ENCODE peak calls at places on chromosomes 11 and 22, in eight cellular contexts. T is tibial nerve, O is K562, R is H1, C is A549, P is SK-N-SH, U is HepG2, B is transverse colon. N is an unnamed sample.

GRCh38 chr22:18968011-18968749 is 32.1 kb upstream of the PRODH start:
- DNase-seq in U (no peak), B (no peak), R (no peak), C (no peak), O (peak), P (no peak), T (no peak), N (no peak)

GRCh38 chr22:44882226-44882905 is 127.4 kb downstream of the PHF21B start:
- DNase-seq in O (no peak), C (no peak), T (no peak), P (no peak), R (no peak), B (no peak), U (no peak), N (no peak)

GRCh38 chr11:47881145-47881544 is 33.0 kb upstream of the NUP160 start:
- DNase-seq in T (no peak), O (no peak), R (no peak), U (no peak), B (no peak), P (no peak), C (peak), N (no peak)

GRCh38 chr11:78987748-78988147 is 413.1 kb upstream of the NARS2 start:
- DNase-seq in U (no peak), P (no peak), B (no peak), R (no peak), O (no peak), C (no peak), T (no peak), N (no peak)

GRCh38 chr22:28801845-28802594 is 1.7 kb upstream of the XBP1 start:
- DNase-seq in T (no peak), P (no peak), C (no peak), O (peak), B (peak), U (peak), R (no peak), N (peak)

GRCh38 chr11:133311230-133311629 is 221.1 kb downstream of the OPCML start:
- DNase-seq in U (no peak), T (no peak), O (no peak), B (no peak), C (no peak), P (no peak), R (no peak), N (no peak)

GRCh38 chr22:23067691-23068090 is 2.6 kb upstream of the GNAZ start:
- DNase-seq in P (no peak), C (no peak), U (no peak), B (no peak), R (no peak), O (no peak), T (no peak), N (peak)

GRCh38 chr22:20013382-20013871 is 3.2 kb downstream of the ARVCF start:
- DNase-seq in U (peak), T (peak), C (peak), R (peak), B (peak), P (peak), O (peak), N (peak)

GRCh38 chr11:125451400-125452124 is 44.5 kb downstream of the FEZ1 start:
- DNase-seq in P (peak), T (peak), O (peak), B (peak), R (no peak), C (no peak), U (no peak), N (peak)

GRCh38 chr22:40593460-40594273 is 42.9 kb downstream of the MRTFA start:
- DNase-seq in C (no peak), U (peak), T (no peak), P (peak), B (no peak), O (no peak), R (no peak), N (no peak)

GRCh38 chr11:47328449-47329390 is 23.8 kb downstream of the MYBPC3 start:
- DNase-seq in O (no peak), U (no peak), B (no peak), P (no peak), T (no peak), C (no peak), R (no peak), N (no peak)

GRCh38 chr22:20629401-20629800 is 122.0 kb downstream of the MED15 start:
- DNase-seq in C (no peak), P (no peak), O (no peak), T (no peak), B (no peak), R (no peak), U (no peak), N (no peak)

GRCh38 chr22:44261861-44262595 is 50.7 kb downstream of the SHISAL1 start:
- DNase-seq in B (no peak), U (no peak), P (peak), T (no peak), C (no peak), O (no peak), R (no peak), N (no peak)

GRCh38 chr11:129323896-129324522 is 51.6 kb upstream of the BARX2 start:
- DNase-seq in C (peak), B (peak), T (peak), O (no peak), P (no peak), U (peak), R (no peak), N (peak)

GRCh38 chr11:119338318-119338890 is 2.3 kb downstream of the C1QTNF5 start:
- DNase-seq in B (peak), O (peak), U (peak), R (no peak), P (peak), C (peak), T (peak), N (peak)

GRCh38 chr11:68845351-68846002 is 3.8 kb upstream of the CPT1A start:
- DNase-seq in O (no peak), R (no peak), T (no peak), U (peak), C (no peak), B (no peak), P (no peak), N (no peak)
- TF ChIP-seq EP300 in O (no peak), R (no peak), T (peak), U (peak), C (no peak), B (no peak), P (no peak), N (no peak)

DNA sequence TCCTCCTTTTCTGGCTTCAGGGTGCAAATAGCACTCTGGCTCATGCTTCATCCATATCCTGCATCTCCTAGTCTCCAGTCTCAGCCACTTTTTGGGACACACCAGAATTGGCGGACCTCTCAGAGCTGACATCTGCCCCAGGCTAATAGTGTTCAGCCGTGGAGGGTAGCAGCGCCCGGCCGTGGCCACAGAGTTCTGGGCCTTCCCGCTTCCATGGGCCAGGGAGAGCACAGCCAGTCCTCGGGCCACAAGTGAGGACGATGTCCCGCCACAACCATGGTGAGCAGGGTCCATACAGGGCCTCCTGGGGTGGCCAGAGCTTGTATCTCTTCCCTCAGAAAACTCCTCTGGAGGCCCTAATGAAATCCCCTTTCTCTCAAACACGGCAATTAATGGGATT is 26.0 kb downstream of the DKK3 start:
- DNase-seq in P (no peak), T (no peak), U (no peak), B (no peak), C (no peak), O (no peak), R (no peak), N (peak)
- TF ChIP-seq EP300 in P (no peak), T (no peak), U (no peak), B (no peak), C (no peak), O (no peak), R (no peak), N (no peak)

GRCh38 chr11:86637976-86638375 is 34.4 kb downstream of the ME3 start:
- DNase-seq in U (no peak), R (no peak), T (no peak), B (no peak), C (no peak), P (no peak), O (no peak), N (no peak)

GRCh38 chr11:86627776-86628455 is 44.5 kb downstream of the ME3 start:
- DNase-seq in B (no peak), R (no peak), U (no peak), P (peak), T (no peak), O (no peak), C (no peak), N (no peak)

GRCh38 chr11:86629070-86629706 is 43.2 kb downstream of the ME3 start:
- DNase-seq in P (no peak), T (no peak), O (no peak), C (no peak), R (no peak), U (no peak), B (no peak), N (no peak)

GRCh38 chr11:86636275-86636674 is 36.1 kb downstream of the ME3 start:
- DNase-seq in P (no peak), B (no peak), R (no peak), U (no peak), T (no peak), C (peak), O (no peak), N (no peak)

GRCh38 chr11:86632499-86633269 is 39.7 kb downstream of the ME3 start:
- DNase-seq in B (no peak), O (no peak), U (peak), R (peak), C (peak), P (peak), T (no peak), N (no peak)
- TF ChIP-seq EP300 in B (no peak), O (no peak), U (no peak), R (no peak), C (no peak), P (peak), T (no peak), N (no peak)

DNA sequence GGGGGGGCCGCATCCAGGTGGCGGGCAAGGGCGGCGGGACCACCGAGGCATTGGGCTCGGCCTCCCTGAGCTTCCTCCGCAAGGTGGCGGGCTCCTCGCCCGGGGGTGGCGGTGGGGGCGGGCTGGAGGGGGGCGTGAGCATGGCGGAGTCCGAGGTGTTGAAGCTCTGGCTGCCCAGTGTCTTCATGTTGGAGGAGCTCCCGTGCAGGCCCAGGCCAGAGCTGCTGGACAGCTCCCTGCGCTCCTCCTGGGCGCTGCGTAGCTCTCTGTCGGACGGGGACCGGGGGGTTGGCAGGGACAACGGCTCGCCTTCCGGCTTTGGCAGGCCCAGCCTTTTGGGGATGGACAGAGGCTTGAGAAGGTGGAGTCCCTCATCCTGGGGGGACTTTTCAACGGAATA is 43.9 kb upstream of the BID start:
- DNase-seq in O (no peak), C (no peak), R (no peak), B (no peak), U (no peak), T (no peak), P (no peak), N (no peak)
- TF ChIP-seq EP300 in O (no peak), C (no peak), R (no peak), B (no peak), U (no peak), T (no peak), P (no peak), N (no peak)

DNA sequence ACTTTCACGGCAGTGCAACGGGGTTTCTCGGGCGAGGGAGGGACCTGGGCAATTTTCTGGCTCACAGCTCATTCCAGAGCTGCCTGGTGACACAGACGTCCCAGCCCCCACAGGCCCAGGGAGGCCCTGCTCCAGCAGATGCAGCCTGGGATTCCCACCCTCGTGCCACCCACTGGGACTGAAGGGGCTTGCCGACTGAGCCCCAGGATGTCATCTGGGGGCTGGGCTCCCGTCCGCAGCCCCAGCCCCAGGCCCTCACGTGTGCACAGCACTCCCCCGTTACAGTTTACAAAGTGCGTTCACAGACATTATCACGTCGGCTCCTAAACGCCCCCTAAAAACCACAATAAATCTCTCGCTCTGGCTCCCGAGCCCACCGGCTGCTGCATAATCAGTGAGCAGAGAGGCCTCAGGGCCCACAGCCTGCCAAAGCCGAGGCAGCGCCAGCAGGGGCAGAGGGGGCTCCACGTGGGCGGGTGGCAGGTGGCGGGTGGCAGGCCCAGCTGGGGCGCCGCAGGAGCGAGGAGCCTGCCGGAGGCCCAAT is 76.9 kb upstream of the TCF20 start:
- DNase-seq in R (no peak), B (no peak), U (no peak), P (peak), T (no peak), O (no peak), C (no peak), N (no peak)
- TF ChIP-seq EP300 in R (no peak), B (no peak), U (no peak), P (no peak), T (no peak), O (no peak), C (no peak), N (no peak)

DNA sequence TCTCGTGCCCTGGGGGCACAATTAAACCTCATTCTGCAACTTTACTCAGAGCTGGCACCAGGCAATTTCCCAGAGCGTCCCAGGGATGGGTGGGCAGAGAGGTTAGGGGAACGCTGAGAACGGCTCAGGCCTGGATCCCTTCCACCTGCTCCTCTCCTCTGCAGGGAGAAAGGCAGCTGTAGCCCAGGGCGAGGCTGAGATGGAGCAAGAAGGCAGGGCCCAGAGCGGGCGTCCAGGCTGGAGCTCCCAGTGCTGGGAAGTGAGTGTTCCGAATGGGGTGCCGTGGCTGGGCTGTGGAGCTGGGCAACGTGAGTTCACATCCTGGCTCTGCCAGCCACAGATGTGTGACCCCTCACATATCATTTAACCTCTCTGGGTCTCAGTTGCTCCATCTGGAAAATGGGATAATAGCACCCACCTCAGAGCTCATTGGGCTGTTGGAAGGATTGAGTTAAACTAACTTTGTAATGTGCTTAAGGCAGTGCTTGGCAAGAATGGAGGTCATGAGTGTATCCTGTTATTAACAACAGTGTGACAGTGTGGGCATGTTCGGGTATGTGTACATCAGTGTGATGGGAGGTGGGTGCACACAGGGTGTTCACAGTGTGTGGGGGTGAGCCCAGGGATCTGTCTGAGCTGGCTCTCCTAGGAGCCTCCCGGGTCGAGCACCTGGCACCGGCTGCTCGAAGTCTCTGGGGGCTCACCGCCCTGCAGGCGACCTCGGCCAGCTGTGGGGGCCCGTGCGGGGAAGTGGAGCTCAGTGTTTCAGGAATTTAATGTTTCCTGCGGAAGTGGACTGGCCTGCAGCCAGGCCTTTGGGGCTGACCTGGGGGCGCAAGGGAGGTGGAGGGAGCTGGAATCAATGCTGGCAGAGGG is 15.6 kb downstream of the OTUB1 start:
- DNase-seq in T (no peak), P (peak), B (no peak), U (no peak), O (no peak), C (no peak), R (no peak), N (no peak)
- TF ChIP-seq EP300 in T (no peak), P (no peak), B (no peak), U (no peak), O (no peak), C (no peak), R (no peak), N (no peak)